ENCODE peak calls at places on chromosomes 11 and 22, in ten cellular contexts. J is SHP77; L is NCI-H460; A is tibial artery; E is anterior cingulate cortex; P is AG09309; R is SK-MEL-5; G is CD4-positive, alpha-beta T cell; O is GM04503; Z is GM23248. D is an unnamed sample.

GRCh38 chr11:31958086-31958735 is 132.7 kb upstream of the RCN1 start:
- DNase-seq in J (peak; percentile 3), L (peak; percentile 15), A (no peak), E (peak; percentile 6), P (no peak), R (peak; percentile 73), G (peak; percentile 28), O (no peak), Z (peak; percentile 79), D (no peak)

GRCh38 chr11:74138572-74138971 is 32.2 kb downstream of the C2CD3 start:
- DNase-seq in J (peak; percentile 66), L (peak; percentile 71), A (no peak), E (no peak), P (peak; percentile 89), R (peak; percentile 38), G (no peak), O (peak; percentile 91), Z (peak; percentile 87), D (peak; percentile 27)

GRCh38 chr11:95084509-95084908 is 5.1 kb upstream of the ENDOD1 start:
- DNase-seq in J (no peak), L (no peak), A (no peak), E (no peak), P (no peak), R (no peak), G (no peak), O (no peak), Z (peak; percentile 87), D (no peak)

GRCh38 chr11:91170711-91171110 is 947.9 kb upstream of the CHORDC1 start:
- DNase-seq in J (no peak), L (no peak), A (no peak), E (no peak), P (no peak), R (no peak), G (no peak), O (no peak), Z (no peak), D (no peak)

GRCh38 chr11:3220101-3220500 is 1.5 kb upstream of the MRGPRG start:
- DNase-seq in J (no peak), L (no peak), A (no peak), E (no peak), P (no peak), R (no peak), G (no peak), O (no peak), Z (no peak), D (no peak)

GRCh38 chr11:2763939-2764338 is 64.1 kb upstream of the KCNQ1OT1 start:
- DNase-seq in J (no peak), L (no peak), A (no peak), E (no peak), P (no peak), R (no peak), G (no peak), O (no peak), Z (no peak), D (no peak)

GRCh38 chr22:24407278-24407665 is 20.1 kb upstream of the ADORA2A start:
- DNase-seq in J (no peak), L (no peak), A (no peak), E (no peak), P (no peak), R (no peak), G (no peak), O (no peak), Z (no peak), D (no peak)

GRCh38 chr11:58152776-58153175 is 27.4 kb upstream of the OR9I1 start:
- DNase-seq in J (no peak), L (no peak), A (no peak), E (peak; percentile 6), P (no peak), R (no peak), G (no peak), O (no peak), Z (no peak), D (no peak)

GRCh38 chr22:21972806-21973205 is 9.8 kb downstream of the TOP3B start:
- DNase-seq in J (no peak), L (no peak), A (no peak), E (no peak), P (no peak), R (no peak), G (no peak), O (no peak), Z (no peak), D (no peak)

GRCh38 chr11:109747839-109748238 is 325.8 kb downstream of the C11orf87 start:
- DNase-seq in J (no peak), L (no peak), A (peak; percentile 26), E (no peak), P (no peak), R (no peak), G (no peak), O (no peak), Z (peak; percentile 10), D (no peak)